ENCODE peak calls at places on chromosomes 12 and 14, in five cellular contexts. One of them, this sample, is unnamed.

GRCh38 chr12:97324471-97324870 is 138.1 kb upstream of the RMST start:
- DNase-seq in neuronal stem cell: no peak
- DNase-seq in H9: no peak
- DNase-seq in mesenchymal stem cell: no peak
- DNase-seq in trophoblast cell: no peak
- DNase-seq in this sample: no peak

GRCh38 chr14:24848427-24848826 is 201.5 kb downstream of the STXBP6 start:
- DNase-seq in neuronal stem cell: no peak
- DNase-seq in H9: no peak
- DNase-seq in mesenchymal stem cell: peak
- DNase-seq in trophoblast cell: peak
- DNase-seq in this sample: no peak

GRCh38 chr12:65925626-65926025 is 101.3 kb downstream of the HMGA2 start:
- DNase-seq in neuronal stem cell: no peak
- DNase-seq in H9: no peak
- DNase-seq in mesenchymal stem cell: no peak
- DNase-seq in trophoblast cell: no peak
- DNase-seq in this sample: no peak

GRCh38 chr14:87066221-87066817 is 926.7 kb downstream of the GALC start:
- DNase-seq in neuronal stem cell: no peak
- DNase-seq in H9: no peak
- DNase-seq in mesenchymal stem cell: peak
- DNase-seq in trophoblast cell: peak
- DNase-seq in this sample: no peak

GRCh38 chr12:21776242-21776641 is 1.7 kb upstream of the KCNJ8 start:
- DNase-seq in neuronal stem cell: no peak
- DNase-seq in H9: no peak
- DNase-seq in mesenchymal stem cell: no peak
- DNase-seq in trophoblast cell: no peak
- DNase-seq in this sample: no peak

GRCh38 chr12:49733219-49734017 is 7.9 kb upstream of the TMBIM6 start:
- DNase-seq in neuronal stem cell: no peak
- DNase-seq in H9: peak
- DNase-seq in mesenchymal stem cell: no peak
- DNase-seq in trophoblast cell: no peak
- DNase-seq in this sample: no peak

GRCh38 chr12:56933826-56934625 is at the start of gene SDR9C7:
- DNase-seq in neuronal stem cell: no peak
- DNase-seq in H9: peak
- DNase-seq in mesenchymal stem cell: no peak
- DNase-seq in trophoblast cell: no peak
- DNase-seq in this sample: peak

GRCh38 chr14:89128616-89129015 is 288.4 kb downstream of the FOXN3 start:
- DNase-seq in neuronal stem cell: no peak
- DNase-seq in H9: no peak
- DNase-seq in mesenchymal stem cell: no peak
- DNase-seq in trophoblast cell: no peak
- DNase-seq in this sample: no peak

GRCh38 chr14:103332143-103332919 is 1.7 kb upstream of the EIF5 start:
- DNase-seq in neuronal stem cell: no peak
- DNase-seq in H9: no peak
- DNase-seq in mesenchymal stem cell: no peak
- DNase-seq in trophoblast cell: no peak
- DNase-seq in this sample: no peak

GRCh38 chr12:85279449-85280137 is 427 bp upstream of the ALX1 start:
- DNase-seq in neuronal stem cell: peak
- DNase-seq in H9: peak
- DNase-seq in mesenchymal stem cell: peak
- DNase-seq in trophoblast cell: peak
- DNase-seq in this sample: no peak

GRCh38 chr12:22332191-22332590 is 2.3 kb downstream of the ST8SIA1 start:
- DNase-seq in neuronal stem cell: no peak
- DNase-seq in H9: no peak
- DNase-seq in mesenchymal stem cell: no peak
- DNase-seq in trophoblast cell: no peak
- DNase-seq in this sample: no peak

GRCh38 chr12:119178544-119179334 is at the start of gene HSPB8:
- DNase-seq in neuronal stem cell: no peak
- DNase-seq in H9: peak
- DNase-seq in mesenchymal stem cell: peak
- DNase-seq in trophoblast cell: peak
- DNase-seq in this sample: peak

GRCh38 chr12:65524666-65525065 is 246.2 kb downstream of the MSRB3 start:
- DNase-seq in neuronal stem cell: no peak
- DNase-seq in H9: no peak
- DNase-seq in mesenchymal stem cell: peak
- DNase-seq in trophoblast cell: no peak
- DNase-seq in this sample: no peak

GRCh38 chr14:54566152-54566409 is 847 bp upstream of the SAMD4A start:
- DNase-seq in neuronal stem cell: no peak
- DNase-seq in H9: no peak
- DNase-seq in mesenchymal stem cell: no peak
- DNase-seq in trophoblast cell: no peak
- DNase-seq in this sample: peak

GRCh38 chr14:24098229-24098926 is 4.3 kb downstream of the PCK2 start:
- DNase-seq in neuronal stem cell: no peak
- DNase-seq in H9: no peak
- DNase-seq in mesenchymal stem cell: no peak
- DNase-seq in trophoblast cell: no peak
- DNase-seq in this sample: no peak

GRCh38 chr12:111453071-111453989 is 47.6 kb downstream of the SH2B3 start:
- DNase-seq in neuronal stem cell: no peak
- DNase-seq in H9: no peak
- DNase-seq in mesenchymal stem cell: no peak
- DNase-seq in trophoblast cell: no peak
- DNase-seq in this sample: no peak

GRCh38 chr12:114269153-114269552 is 136.8 kb downstream of the TBX5 start:
- DNase-seq in neuronal stem cell: no peak
- DNase-seq in H9: no peak
- DNase-seq in mesenchymal stem cell: no peak
- DNase-seq in trophoblast cell: no peak
- DNase-seq in this sample: no peak

GRCh38 chr12:115872919-115873357 is 404.6 kb downstream of the MED13L start:
- DNase-seq in neuronal stem cell: no peak
- DNase-seq in H9: peak
- DNase-seq in mesenchymal stem cell: no peak
- DNase-seq in trophoblast cell: peak
- DNase-seq in this sample: no peak

GRCh38 chr12:92192361-92192760 is 46.7 kb upstream of the BTG1 start:
- DNase-seq in neuronal stem cell: no peak
- DNase-seq in H9: no peak
- DNase-seq in mesenchymal stem cell: no peak
- DNase-seq in trophoblast cell: no peak
- DNase-seq in this sample: no peak

GRCh38 chr12:40602562-40602961 is 89.7 kb upstream of the CNTN1 start:
- DNase-seq in neuronal stem cell: no peak
- DNase-seq in H9: no peak
- DNase-seq in mesenchymal stem cell: no peak
- DNase-seq in trophoblast cell: no peak
- DNase-seq in this sample: no peak
- H2BK12ac ChIP-seq in neuronal stem cell: no peak
- H2BK12ac ChIP-seq in H9: no peak
- H2BK12ac ChIP-seq in mesenchymal stem cell: no peak
- H2BK12ac ChIP-seq in trophoblast cell: no peak
- H2BK12ac ChIP-seq in this sample: no peak

DNA sequence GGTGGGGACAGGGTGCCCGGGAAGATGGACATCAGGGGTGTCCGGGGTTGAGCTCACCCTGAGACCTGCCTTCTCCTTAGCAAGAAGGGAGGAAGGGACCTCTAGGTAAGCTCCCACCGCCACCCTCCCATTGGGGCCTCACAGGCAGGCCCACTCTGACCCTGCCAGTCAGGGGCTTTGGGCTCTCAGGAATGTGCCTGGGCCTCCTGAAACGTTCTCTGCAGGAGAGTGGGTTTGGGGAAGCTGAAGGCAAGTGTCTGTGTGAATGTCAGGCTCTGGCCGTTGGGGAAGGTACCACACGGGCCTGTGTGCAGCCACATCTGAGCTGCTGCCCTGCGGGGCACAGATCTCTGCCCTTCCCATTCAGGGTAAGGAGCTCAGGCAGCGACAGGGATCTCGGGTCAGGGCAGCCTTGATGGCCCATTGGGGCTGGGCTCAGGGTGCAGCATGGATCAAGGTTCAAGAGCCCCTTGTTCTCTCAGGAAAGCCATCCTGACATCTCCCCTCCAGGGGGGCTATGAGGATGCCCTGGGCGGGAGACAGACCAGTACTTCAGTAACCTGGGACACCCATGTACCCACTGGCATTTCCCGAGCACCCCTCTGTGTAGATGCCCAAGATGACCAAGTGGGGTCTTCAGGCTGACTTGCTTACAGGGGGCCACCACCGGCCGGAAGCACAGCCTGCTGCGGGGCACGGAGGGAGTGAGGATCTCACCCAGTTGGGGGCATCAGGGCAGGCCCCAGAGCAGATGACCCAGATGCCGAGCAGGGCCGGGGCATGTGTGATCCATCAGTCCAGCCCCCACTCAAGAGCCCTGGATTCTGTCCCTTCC is 29.7 kb downstream of the FAM222A start:
- DNase-seq in neuronal stem cell: no peak
- DNase-seq in H9: peak
- DNase-seq in mesenchymal stem cell: no peak
- DNase-seq in trophoblast cell: no peak
- DNase-seq in this sample: no peak
- H2BK12ac ChIP-seq in neuronal stem cell: peak
- H2BK12ac ChIP-seq in H9: no peak
- H2BK12ac ChIP-seq in mesenchymal stem cell: no peak
- H2BK12ac ChIP-seq in trophoblast cell: no peak
- H2BK12ac ChIP-seq in this sample: peak

GRCh38 chr14:21933681-21934080 is 260.1 kb upstream of the OR4E1 start:
- DNase-seq in neuronal stem cell: no peak
- DNase-seq in H9: no peak
- DNase-seq in mesenchymal stem cell: no peak
- DNase-seq in trophoblast cell: peak
- DNase-seq in this sample: no peak
- H2BK12ac ChIP-seq in neuronal stem cell: no peak
- H2BK12ac ChIP-seq in H9: no peak
- H2BK12ac ChIP-seq in mesenchymal stem cell: no peak
- H2BK12ac ChIP-seq in trophoblast cell: no peak
- H2BK12ac ChIP-seq in this sample: no peak

DNA sequence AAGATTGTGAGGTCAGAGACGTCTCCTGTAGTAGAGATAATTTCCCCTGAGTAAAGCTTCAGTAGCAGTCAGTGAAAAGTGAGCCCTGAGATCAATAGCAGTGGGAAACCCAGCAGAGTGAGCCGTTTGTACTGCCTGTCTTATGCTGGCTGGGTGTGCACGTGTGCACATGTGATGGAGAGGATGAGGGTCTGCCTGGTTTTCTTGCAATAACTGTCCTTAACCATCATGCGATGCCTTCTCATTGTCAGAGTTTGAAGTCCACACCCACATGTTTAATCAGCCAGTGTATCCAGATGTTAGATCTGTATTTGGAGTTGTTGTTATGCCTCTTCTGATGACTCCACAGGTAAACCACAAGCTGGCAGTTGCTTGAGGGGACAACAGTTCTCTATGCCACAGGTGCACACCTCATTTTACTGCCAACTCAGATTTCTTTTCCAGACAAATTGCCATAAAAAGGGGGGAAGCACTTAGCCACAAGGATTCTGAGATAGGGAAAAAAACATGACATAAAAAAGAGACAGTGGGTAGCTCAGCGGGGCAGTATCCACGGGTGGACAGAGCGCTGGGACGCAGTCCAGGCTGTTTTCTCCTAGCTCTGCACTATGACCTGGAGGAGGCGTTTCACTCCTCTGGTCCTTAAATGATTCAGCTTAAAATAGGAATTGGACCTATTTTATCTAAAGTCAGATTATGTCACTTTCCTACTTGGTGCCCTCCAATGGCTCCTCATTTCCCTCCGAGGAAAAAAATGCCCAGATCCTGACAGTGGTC is 192.3 kb downstream of the ANO6 start:
- DNase-seq in neuronal stem cell: no peak
- DNase-seq in H9: no peak
- DNase-seq in mesenchymal stem cell: no peak
- DNase-seq in trophoblast cell: no peak
- DNase-seq in this sample: no peak
- H2BK12ac ChIP-seq in neuronal stem cell: no peak
- H2BK12ac ChIP-seq in H9: no peak
- H2BK12ac ChIP-seq in mesenchymal stem cell: no peak
- H2BK12ac ChIP-seq in trophoblast cell: no peak
- H2BK12ac ChIP-seq in this sample: no peak

This sample was measured in H1.